ENCODE peak calls at places on chromosomes 5 and 9, in seven cellular contexts. P is A549, V is transverse colon, J is left ventricle myocardium inferior, W is endothelial cell of umbilical vein, G is cardiac muscle cell, Z is IMR-90. K is an unnamed sample.
A peak's percentile ranks its signal among the peaks of the same experiment; 100 is the strongest.

GRCh38 chr5:87079219-87079618 is 188.5 kb upstream of the RASA1 start:
- DNase-seq in Z (no peak), J (no peak), V (no peak), W (peak; percentile 27), P (no peak), G (no peak), K (no peak)

GRCh38 chr9:70529833-70530232 is 115.4 kb upstream of the KLF9 start:
- DNase-seq in W (no peak), V (no peak), Z (no peak), G (no peak), P (no peak), J (no peak), K (no peak)

GRCh38 chr5:170484847-170485605 is 18.8 kb upstream of the KCNIP1 start:
- DNase-seq in P (no peak), G (no peak), W (no peak), J (no peak), V (no peak), Z (no peak), K (no peak)

GRCh38 chr5:40045429-40045828 is 620.6 kb upstream of the DAB2 start:
- DNase-seq in V (no peak), P (no peak), W (no peak), J (no peak), G (no peak), Z (no peak), K (no peak)

GRCh38 chr5:174553556-174553955 is 170.8 kb upstream of the MSX2 start:
- DNase-seq in Z (no peak), P (no peak), V (no peak), G (no peak), W (no peak), J (no peak), K (no peak)

GRCh38 chr9:131657890-131658752 is 81.8 kb downstream of the RAPGEF1 start:
- DNase-seq in Z (peak; percentile 95), J (no peak), V (no peak), P (peak; percentile 67), W (peak; percentile 91), G (peak; percentile 85), K (no peak)

GRCh38 chr5:54713923-54714581 is 196.5 kb downstream of the SNX18 start:
- DNase-seq in G (peak; percentile 90), W (peak; percentile 59), J (no peak), V (no peak), Z (peak; percentile 85), P (no peak), K (no peak)

GRCh38 chr5:117943120-117943519 is 1045.2 kb downstream of the DTWD2 start:
- DNase-seq in V (no peak), P (no peak), W (no peak), G (no peak), Z (no peak), J (no peak), K (no peak)

GRCh38 chr5:113099822-113100221 is 123.2 kb downstream of the DCP2 start:
- DNase-seq in P (no peak), Z (no peak), V (no peak), J (no peak), G (no peak), W (no peak), K (no peak)

GRCh38 chr5:174581483-174581882 is 142.9 kb upstream of the MSX2 start:
- DNase-seq in V (no peak), G (peak; percentile 46), W (no peak), Z (no peak), P (peak; percentile 51), J (no peak), K (no peak)

GRCh38 chr5:12704955-12705354 is 800.7 kb upstream of the CTNND2 start:
- DNase-seq in W (no peak), P (no peak), V (no peak), G (no peak), Z (no peak), J (no peak), K (no peak)

GRCh38 chr9:27258662-27259061 is 38.3 kb downstream of the EQTN start:
- DNase-seq in W (no peak), V (no peak), P (no peak), J (no peak), Z (no peak), G (no peak), K (no peak)

GRCh38 chr5:150590979-150591411 is 49.5 kb upstream of the SYNPO start:
- DNase-seq in P (no peak), Z (no peak), J (peak; percentile 62), W (peak; percentile 72), G (peak; percentile 70), V (no peak), K (no peak)

DNA sequence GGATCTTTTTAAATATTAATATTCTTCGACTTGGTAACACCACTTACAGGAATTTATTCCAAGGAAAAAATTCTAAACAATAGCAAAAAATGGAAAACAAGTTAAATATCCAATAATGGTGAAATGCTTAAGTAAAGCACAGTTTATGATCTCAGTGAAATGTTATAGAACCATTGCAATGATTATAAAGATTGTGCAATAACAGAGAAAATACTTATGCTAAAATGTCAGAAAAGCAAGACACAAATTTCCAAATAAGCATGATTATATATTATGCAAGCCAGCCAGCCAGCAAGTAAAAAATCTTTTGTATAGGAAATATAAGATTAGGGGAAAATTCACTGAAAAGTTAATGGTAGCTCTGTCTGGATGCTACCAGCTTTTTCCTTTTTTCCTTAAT is 102.7 kb upstream of the EFNA5 start:
- DNase-seq in V (no peak), J (no peak), W (no peak), G (no peak), P (no peak), Z (no peak), K (no peak)
- H3K27ac ChIP-seq in V (no peak overlapping the region), J (no peak overlapping the region), W (no peak overlapping the region), G (no peak overlapping the region), P (no peak overlapping the region), Z (no peak overlapping the region), K (no peak overlapping the region)

DNA sequence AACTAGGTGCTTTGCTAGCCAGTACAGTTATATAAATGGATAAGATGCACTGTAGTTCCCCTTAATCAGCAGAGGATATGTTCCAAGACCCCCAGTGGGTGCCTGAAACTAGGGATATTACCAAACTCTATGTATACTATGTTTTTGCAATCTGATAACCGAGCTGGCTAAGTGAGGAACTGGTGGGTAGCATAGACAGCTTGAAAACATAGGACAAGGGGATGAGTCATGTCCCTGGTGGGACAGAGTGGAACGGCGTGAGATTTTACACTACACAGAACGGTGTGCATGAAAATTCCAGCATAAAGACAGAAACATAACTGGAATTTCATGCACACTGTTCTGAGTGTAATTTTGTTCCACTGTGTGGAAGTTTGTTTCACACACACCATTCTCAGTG is 86.9 kb downstream of the BASP1 start:
- DNase-seq in V (no peak), P (peak; percentile 76), G (peak; percentile 52), J (no peak), Z (peak; percentile 33), W (no peak), K (no peak)
- H3K4me3 ChIP-seq in V (no peak overlapping the region), P (peak overlapping the region; percentile 16), G (no peak overlapping the region), J (no peak overlapping the region), Z (no peak overlapping the region), W (no peak overlapping the region), K (no peak overlapping the region)

GRCh38 chr5:154241021-154241420 is 50.5 kb downstream of the GALNT10 start:
- DNase-seq in P (no peak), Z (no peak), G (no peak), J (no peak), V (no peak), W (no peak), K (no peak)

GRCh38 chr5:154240595-154240994 is 50.1 kb downstream of the GALNT10 start:
- DNase-seq in J (no peak), Z (no peak), V (no peak), G (no peak), W (no peak), P (no peak), K (no peak)

GRCh38 chr5:154237946-154238345 is 47.4 kb downstream of the GALNT10 start:
- DNase-seq in J (no peak), P (no peak), G (no peak), W (peak; percentile 21), Z (no peak), V (no peak), K (no peak)

GRCh38 chr5:154237376-154237743 is 46.8 kb downstream of the GALNT10 start:
- DNase-seq in G (no peak), W (no peak), P (no peak), Z (no peak), V (no peak), J (no peak), K (no peak)

DNA sequence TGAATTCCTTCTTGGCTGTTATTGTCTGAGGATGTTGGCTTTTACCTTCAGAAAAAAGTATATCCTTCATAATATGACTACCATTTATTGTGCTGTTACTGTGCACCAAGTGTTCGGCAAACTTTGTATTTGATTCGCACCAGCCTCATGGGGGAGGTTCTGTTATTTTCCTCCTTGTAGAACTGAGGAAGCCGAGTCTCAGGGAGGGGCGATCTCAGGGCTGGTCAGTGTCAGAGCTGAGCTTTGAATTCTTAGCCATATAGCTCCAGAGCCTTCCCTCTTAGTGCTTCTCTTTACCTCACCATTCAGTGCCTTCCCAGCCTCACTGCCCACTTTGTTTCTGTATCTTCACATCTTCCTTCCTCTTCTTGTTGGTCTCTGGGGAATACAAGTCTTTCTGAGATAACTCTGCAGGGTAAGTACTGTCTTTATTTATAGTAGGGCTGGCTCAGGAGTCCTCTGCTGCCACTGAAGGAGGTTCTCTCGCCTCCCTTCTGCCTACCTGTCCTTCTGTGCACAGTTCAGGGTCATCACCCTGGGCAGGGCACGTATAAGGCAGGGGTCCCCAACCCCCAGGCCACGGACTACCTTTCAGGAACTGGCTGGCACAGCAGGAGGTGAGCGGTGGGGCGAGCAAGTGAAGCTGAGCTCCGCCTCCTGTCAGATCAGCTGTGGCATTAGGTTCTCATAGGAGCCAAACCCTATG is 48.4 kb downstream of the GALNT10 start:
- DNase-seq in V (no peak), J (no peak), P (no peak), Z (no peak), G (no peak), W (peak; percentile 30), K (no peak)
- H3K27ac ChIP-seq in V (peak overlapping the region; percentile 25), J (peak overlapping the region; percentile 23), P (no peak overlapping the region), Z (no peak overlapping the region), G (no peak overlapping the region), W (no peak overlapping the region), K (no peak overlapping the region)

DNA sequence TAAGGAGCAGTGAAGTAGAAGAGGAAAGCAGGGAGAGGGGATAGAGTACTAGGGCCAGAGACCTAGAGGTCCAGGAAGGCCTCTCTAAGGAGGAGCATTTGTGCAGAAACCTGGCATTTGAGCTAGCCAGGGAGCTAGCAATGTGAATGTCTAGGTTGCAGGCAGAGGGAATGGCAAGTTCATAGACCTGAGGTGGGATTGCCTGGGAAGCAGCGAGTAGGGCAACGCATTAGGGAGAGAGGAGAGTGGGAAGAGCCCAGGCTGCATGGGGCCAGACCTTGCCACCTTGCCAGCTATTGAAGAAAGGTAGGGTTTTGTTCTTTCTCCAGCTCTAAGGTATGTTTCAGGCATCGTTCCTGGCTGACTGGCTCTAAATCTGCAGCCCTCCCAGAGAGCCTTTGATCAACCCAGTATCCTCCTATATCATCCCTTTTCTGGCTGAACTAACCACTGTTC is 54.0 kb downstream of the SLC22A5 start:
- DNase-seq in V (no peak), G (no peak), Z (no peak), W (no peak), J (no peak), P (no peak), K (no peak)
- H3K4me3 ChIP-seq in V (no peak overlapping the region), G (no peak overlapping the region), Z (no peak overlapping the region), W (no peak overlapping the region), J (peak overlapping the region; percentile 10), P (no peak overlapping the region), K (no peak overlapping the region)